ENCODE peak calls at places on chromosomes 12 and 14, in ten cellular contexts. One of them, this sample, is unnamed.

GRCh38 chr14:103597623-103598372 is 31.2 kb upstream of the KLC1 start:
- DNase-seq in BE2C: peak
- DNase-seq in suprapubic skin: no peak
- DNase-seq in GM23338: no peak
- DNase-seq in ELF-1: no peak
- DNase-seq in aorta: no peak
- DNase-seq in fibroblast of mammary gland: peak
- DNase-seq in activated T-helper 1 cell treated with anti-CD3 and anti-CD28 coated beads, Interleukin-2, amount 50 U/mL, for 16 hours: no peak
- DNase-seq in ascending aorta: no peak
- DNase-seq in lower leg skin: no peak
- DNase-seq in this sample: no peak

GRCh38 chr14:61568572-61569011 is 126.7 kb upstream of the HIF1A start:
- DNase-seq in BE2C: no peak
- DNase-seq in suprapubic skin: no peak
- DNase-seq in GM23338: peak
- DNase-seq in ELF-1: peak
- DNase-seq in aorta: no peak
- DNase-seq in fibroblast of mammary gland: no peak
- DNase-seq in activated T-helper 1 cell treated with anti-CD3 and anti-CD28 coated beads, Interleukin-2, amount 50 U/mL, for 16 hours: no peak
- DNase-seq in ascending aorta: no peak
- DNase-seq in lower leg skin: no peak
- DNase-seq in this sample: peak

GRCh38 chr12:2284321-2284813 is 231.6 kb downstream of the CACNA1C start:
- DNase-seq in BE2C: no peak
- DNase-seq in suprapubic skin: no peak
- DNase-seq in GM23338: no peak
- DNase-seq in ELF-1: no peak
- DNase-seq in aorta: no peak
- DNase-seq in fibroblast of mammary gland: peak
- DNase-seq in activated T-helper 1 cell treated with anti-CD3 and anti-CD28 coated beads, Interleukin-2, amount 50 U/mL, for 16 hours: no peak
- DNase-seq in ascending aorta: no peak
- DNase-seq in lower leg skin: peak
- DNase-seq in this sample: no peak

GRCh38 chr14:91009501-91010152 is 50.8 kb downstream of the RPS6KA5 start:
- DNase-seq in BE2C: no peak
- DNase-seq in suprapubic skin: no peak
- DNase-seq in GM23338: no peak
- DNase-seq in ELF-1: no peak
- DNase-seq in aorta: no peak
- DNase-seq in fibroblast of mammary gland: no peak
- DNase-seq in activated T-helper 1 cell treated with anti-CD3 and anti-CD28 coated beads, Interleukin-2, amount 50 U/mL, for 16 hours: no peak
- DNase-seq in ascending aorta: no peak
- DNase-seq in lower leg skin: no peak
- DNase-seq in this sample: no peak

GRCh38 chr12:5554711-5555110 is 122.8 kb downstream of the NTF3 start:
- DNase-seq in BE2C: no peak
- DNase-seq in suprapubic skin: no peak
- DNase-seq in GM23338: no peak
- DNase-seq in ELF-1: no peak
- DNase-seq in aorta: no peak
- DNase-seq in fibroblast of mammary gland: no peak
- DNase-seq in activated T-helper 1 cell treated with anti-CD3 and anti-CD28 coated beads, Interleukin-2, amount 50 U/mL, for 16 hours: no peak
- DNase-seq in ascending aorta: no peak
- DNase-seq in lower leg skin: no peak
- DNase-seq in this sample: no peak

GRCh38 chr14:65412189-65412846 is at the start of gene FUT8:
- DNase-seq in BE2C: peak
- DNase-seq in suprapubic skin: peak
- DNase-seq in GM23338: peak
- DNase-seq in ELF-1: peak
- DNase-seq in aorta: peak
- DNase-seq in fibroblast of mammary gland: peak
- DNase-seq in activated T-helper 1 cell treated with anti-CD3 and anti-CD28 coated beads, Interleukin-2, amount 50 U/mL, for 16 hours: peak
- DNase-seq in ascending aorta: peak
- DNase-seq in lower leg skin: peak
- DNase-seq in this sample: peak

GRCh38 chr12:113445544-113446176 is 23.5 kb downstream of the SDSL start:
- DNase-seq in BE2C: no peak
- DNase-seq in suprapubic skin: no peak
- DNase-seq in GM23338: no peak
- DNase-seq in ELF-1: no peak
- DNase-seq in aorta: no peak
- DNase-seq in fibroblast of mammary gland: no peak
- DNase-seq in activated T-helper 1 cell treated with anti-CD3 and anti-CD28 coated beads, Interleukin-2, amount 50 U/mL, for 16 hours: no peak
- DNase-seq in ascending aorta: no peak
- DNase-seq in lower leg skin: no peak
- DNase-seq in this sample: peak

GRCh38 chr14:88346048-88346639 is 23.1 kb upstream of the KCNK10 start:
- DNase-seq in BE2C: no peak
- DNase-seq in suprapubic skin: no peak
- DNase-seq in GM23338: no peak
- DNase-seq in ELF-1: no peak
- DNase-seq in aorta: no peak
- DNase-seq in fibroblast of mammary gland: no peak
- DNase-seq in activated T-helper 1 cell treated with anti-CD3 and anti-CD28 coated beads, Interleukin-2, amount 50 U/mL, for 16 hours: no peak
- DNase-seq in ascending aorta: no peak
- DNase-seq in lower leg skin: no peak
- DNase-seq in this sample: no peak

GRCh38 chr14:65791551-65791981 is 379.0 kb downstream of the FUT8 start:
- DNase-seq in BE2C: peak
- DNase-seq in suprapubic skin: no peak
- DNase-seq in GM23338: no peak
- DNase-seq in ELF-1: no peak
- DNase-seq in aorta: no peak
- DNase-seq in fibroblast of mammary gland: peak
- DNase-seq in activated T-helper 1 cell treated with anti-CD3 and anti-CD28 coated beads, Interleukin-2, amount 50 U/mL, for 16 hours: no peak
- DNase-seq in ascending aorta: no peak
- DNase-seq in lower leg skin: no peak
- DNase-seq in this sample: peak

GRCh38 chr12:96397756-96398421 is 2.4 kb downstream of the CDK17 start:
- DNase-seq in BE2C: no peak
- DNase-seq in suprapubic skin: no peak
- DNase-seq in GM23338: no peak
- DNase-seq in ELF-1: no peak
- DNase-seq in aorta: no peak
- DNase-seq in fibroblast of mammary gland: no peak
- DNase-seq in activated T-helper 1 cell treated with anti-CD3 and anti-CD28 coated beads, Interleukin-2, amount 50 U/mL, for 16 hours: no peak
- DNase-seq in ascending aorta: no peak
- DNase-seq in lower leg skin: no peak
- DNase-seq in this sample: no peak

This sample was measured in Jurkat, Clone E6-1.